ENCODE peak calls at places on chromosomes 13 and 19, in five cellular contexts. O, C, V, N and F are unnamed samples.

GRCh38 chr19:17933414-17934129 is 757 bp downstream of the CCDC124 start:
- DNase-seq in O (no peak), C (no peak), V (no peak), N (no peak), F (peak; percentile 9)

GRCh38 chr19:16467581-16467980 is 4.2 kb downstream of the EPS15L1 start:
- DNase-seq in O (no peak), C (no peak), V (no peak), N (no peak), F (no peak)

GRCh38 chr19:32662186-32662585 is 12.8 kb downstream of the ANKRD27 start:
- DNase-seq in O (peak; percentile 86), C (no peak), V (no peak), N (no peak), F (no peak)

GRCh38 chr13:43648733-43649132 is 138.0 kb downstream of the ENOX1 start:
- DNase-seq in O (no peak), C (no peak), V (no peak), N (no peak), F (no peak)

GRCh38 chr19:40974633-40975037 is 16.4 kb upstream of the CYP2B6 start:
- DNase-seq in O (peak; percentile 77), C (peak; percentile 74), V (peak; percentile 70), N (peak; percentile 36), F (peak; percentile 89)

GRCh38 chr13:27926644-27927434 is 7.0 kb downstream of the PDX1 start:
- DNase-seq in O (peak; percentile 38), C (no peak), V (no peak), N (no peak), F (no peak)

GRCh38 chr19:45976180-45976579 is 2.5 kb upstream of the NOVA2 start:
- DNase-seq in O (no peak), C (no peak), V (no peak), N (no peak), F (no peak)

GRCh38 chr19:13334801-13335481 is 171.3 kb downstream of the CACNA1A start:
- DNase-seq in O (no peak), C (no peak), V (no peak), N (no peak), F (no peak)

GRCh38 chr19:4524808-4525562 is 6.7 kb upstream of the PLIN4 start:
- DNase-seq in O (peak; percentile 59), C (peak; percentile 77), V (peak; percentile 57), N (peak; percentile 50), F (peak; percentile 67)